ENCODE peak calls at places on chromosomes 13 and 19, in seven cellular contexts. O is activated naive CD8-positive, alpha-beta T cell treated with anti-CD3 and anti-CD28 coated beads, Interleukin-2, amount 50 U/mL, for 24 hours; B is epithelial cell of esophagus; K is stimulated activated CD8-positive, alpha-beta memory T cell treated with anti-CD3 and anti-CD28 coated beads, Interleukin-7, amount 100 ng/mL, for 1 hour; H is tibial artery; T is neural crest cell; J is left ventricle myocardium inferior. V is an unnamed sample.

GRCh38 chr19:15463865-15464371 is 426 bp downstream of the RASAL3 start:
- DNase-seq in O (peak), B (no peak), K (peak), H (no peak), T (no peak), J (no peak), V (no peak)

GRCh38 chr19:3699071-3699740 is 1.1 kb downstream of the PIP5K1C start:
- DNase-seq in O (peak), B (peak), K (no peak), H (peak), T (no peak), J (peak), V (no peak)

GRCh38 chr19:41597600-41598041 is 21.7 kb downstream of the CEACAM21 start:
- DNase-seq in O (peak), B (peak), K (peak), H (peak), T (peak), J (peak), V (peak)

GRCh38 chr13:48125794-48126228 is 30.9 kb upstream of the MED4 start:
- DNase-seq in O (no peak), B (no peak), K (no peak), H (peak), T (no peak), J (no peak), V (peak)

GRCh38 chr13:44109986-44110640 is 230.4 kb downstream of the LACC1 start:
- DNase-seq in O (no peak), B (peak), K (no peak), H (no peak), T (no peak), J (no peak), V (no peak)

GRCh38 chr19:50817941-50818858 is 5.4 kb downstream of the KLK1 start:
- DNase-seq in O (peak), B (peak), K (no peak), H (no peak), T (peak), J (peak), V (no peak)

GRCh38 chr19:49469828-49470614 is 4.0 kb upstream of the FLT3LG start:
- DNase-seq in O (peak), B (peak), K (peak), H (no peak), T (no peak), J (no peak), V (no peak)

GRCh38 chr19:2253106-2254051 is 2.8 kb downstream of the JSRP1 start:
- DNase-seq in O (peak), B (no peak), K (no peak), H (no peak), T (peak), J (no peak), V (no peak)

GRCh38 chr13:90766503-90766902 is 581.0 kb upstream of the MIR17HG start:
- DNase-seq in O (no peak), B (no peak), K (no peak), H (no peak), T (no peak), J (no peak), V (no peak)

GRCh38 chr13:89163081-89163480 is 1491.9 kb downstream of the SLITRK5 start:
- DNase-seq in O (no peak), B (no peak), K (no peak), H (no peak), T (no peak), J (no peak), V (no peak)

GRCh38 chr13:60334310-60334709 is 62.7 kb upstream of the TDRD3 start:
- DNase-seq in O (no peak), B (no peak), K (no peak), H (no peak), T (no peak), J (no peak), V (no peak)

GRCh38 chr19:51599084-51599483 is 28.0 kb downstream of the ZNF175 start:
- DNase-seq in O (no peak), B (no peak), K (no peak), H (no peak), T (no peak), J (no peak), V (no peak)

V was measured in breast epithelium.